ENCODE peak calls at places on chromosomes 11 and 22, in seven cellular contexts. Q, M, I, A, E, J and O are unnamed samples.

GRCh38 chr22:22702159-22702873 is 57.9 kb downstream of the GGTLC2 start:
- DNase-seq in Q (no peak), M (no peak), I (no peak), A (no peak), E (no peak), J (no peak), O (peak; percentile 35)

GRCh38 chr11:66579017-66579606 is 10.7 kb upstream of the CTSF start:
- DNase-seq in Q (peak; percentile 73), M (no peak), I (peak; percentile 52), A (peak; percentile 13), E (peak; percentile 92), J (peak; percentile 77), O (peak; percentile 73)

GRCh38 chr11:85941380-85941973 is 86.3 kb downstream of the CCDC83 start:
- DNase-seq in Q (peak; percentile 58), M (no peak), I (peak; percentile 56), A (no peak), E (peak; percentile 82), J (no peak), O (peak; percentile 39)

GRCh38 chr11:19239039-19239438 is 1.7 kb downstream of the E2F8 start:
- DNase-seq in Q (no peak), M (no peak), I (no peak), A (no peak), E (no peak), J (no peak), O (no peak)

GRCh38 chr11:119148855-119149370 is at the start of gene ABCG4:
- DNase-seq in Q (no peak), M (no peak), I (no peak), A (no peak), E (peak; percentile 60), J (peak; percentile 11), O (no peak)

GRCh38 chr11:134617360-134617759 is 205.3 kb upstream of the B3GAT1 start:
- DNase-seq in Q (no peak), M (no peak), I (no peak), A (no peak), E (no peak), J (no peak), O (no peak)

GRCh38 chr22:27669798-27670599 is 131.6 kb downstream of the MN1 start:
- DNase-seq in Q (peak; percentile 33), M (no peak), I (peak; percentile 92), A (no peak), E (no peak), J (no peak), O (no peak)

GRCh38 chr11:121829159-121829643 is 286.8 kb downstream of the BLID start:
- DNase-seq in Q (peak; percentile 100), M (no peak), I (no peak), A (peak; percentile 5), E (peak; percentile 93), J (no peak), O (no peak)

DNA sequence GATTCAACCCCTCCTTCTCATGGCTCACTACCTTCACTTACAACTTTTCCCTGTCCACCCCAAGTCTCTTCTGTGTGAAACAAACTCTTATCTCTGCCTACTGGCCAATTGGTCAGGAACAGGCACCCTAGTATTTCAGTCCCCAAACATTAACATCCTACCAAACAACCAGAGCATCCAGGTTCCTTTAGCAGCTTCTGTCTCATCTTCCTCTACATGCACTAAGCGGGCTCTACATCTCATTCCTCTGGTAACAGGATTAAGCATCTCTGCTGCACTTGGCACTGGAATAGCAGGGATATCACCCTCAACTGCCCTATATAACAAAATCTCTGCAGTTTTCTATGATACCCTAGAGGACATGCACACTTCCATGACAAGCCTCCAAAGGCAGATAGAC is 116.2 kb downstream of the JRKL start:
- DNase-seq in Q (no peak), M (no peak), I (no peak), A (no peak), E (no peak), J (no peak), O (no peak)
- H3K4me1 ChIP-seq in Q (no peaks in the 10 kb centered on the region), M (no peaks in the 10 kb centered on the region), I (no peaks in the 10 kb centered on the region), A (no peaks in the 10 kb centered on the region), E (no peaks in the 10 kb centered on the region), J (no peaks in the 10 kb centered on the region), O (no peaks in the 10 kb centered on the region)

GRCh38 chr11:1125803-1126202 is 31.9 kb upstream of the MUC5AC start:
- DNase-seq in Q (no peak), M (no peak), I (no peak), A (no peak), E (no peak), J (no peak), O (no peak)

GRCh38 chr11:1122356-1123002 is 35.3 kb upstream of the MUC5AC start:
- DNase-seq in Q (no peak), M (no peak), I (no peak), A (no peak), E (no peak), J (no peak), O (no peak)

GRCh38 chr11:1126491-1126926 is 31.2 kb upstream of the MUC5AC start:
- DNase-seq in Q (no peak), M (no peak), I (no peak), A (no peak), E (no peak), J (no peak), O (no peak)

GRCh38 chr11:1121343-1122331 is 36.1 kb upstream of the MUC5AC start:
- DNase-seq in Q (no peak), M (no peak), I (no peak), A (no peak), E (no peak), J (no peak), O (peak; percentile 16)

GRCh38 chr11:1123970-1124369 is 33.8 kb upstream of the MUC5AC start:
- DNase-seq in Q (no peak), M (no peak), I (no peak), A (no peak), E (no peak), J (no peak), O (no peak)
- H3K4me1 ChIP-seq in Q (no peaks in the 10 kb centered on the region), M (no peaks in the 10 kb centered on the region), I (no peaks in the 10 kb centered on the region), A (no peaks in the 10 kb centered on the region), E (no peaks in the 10 kb centered on the region), J (no peaks in the 10 kb centered on the region), O (no peaks in the 10 kb centered on the region)

GRCh38 chr11:61871158-61871597 is 20.2 kb downstream of the FADS3 start:
- DNase-seq in Q (peak; percentile 71), M (no peak), I (peak; percentile 64), A (no peak), E (peak; percentile 93), J (peak; percentile 39), O (peak; percentile 66)
- H3K4me1 ChIP-seq in Q (peaks cover 5% of the 10 kb centered on the region), M (no peaks in the 10 kb centered on the region), I (peaks cover 26% of the 10 kb centered on the region), A (peaks cover 4% of the 10 kb centered on the region), E (peaks cover 25% of the 10 kb centered on the region), J (no peaks in the 10 kb centered on the region), O (no peaks in the 10 kb centered on the region)

GRCh38 chr11:8722156-8722555 is 39.6 kb downstream of the RPL27A start:
- DNase-seq in Q (peak; percentile 72), M (no peak), I (peak; percentile 62), A (no peak), E (no peak), J (no peak), O (peak; percentile 49)

GRCh38 chr11:8728566-8728965 is 46.0 kb downstream of the RPL27A start:
- DNase-seq in Q (peak; percentile 81), M (no peak), I (no peak), A (no peak), E (peak; percentile 28), J (no peak), O (no peak)

GRCh38 chr11:8729837-8730696 is 47.5 kb downstream of the RPL27A start:
- DNase-seq in Q (no peak), M (no peak), I (no peak), A (no peak), E (no peak), J (no peak), O (no peak)

GRCh38 chr11:8722809-8723208 is 40.2 kb downstream of the RPL27A start:
- DNase-seq in Q (no peak), M (no peak), I (no peak), A (no peak), E (no peak), J (no peak), O (no peak)

DNA sequence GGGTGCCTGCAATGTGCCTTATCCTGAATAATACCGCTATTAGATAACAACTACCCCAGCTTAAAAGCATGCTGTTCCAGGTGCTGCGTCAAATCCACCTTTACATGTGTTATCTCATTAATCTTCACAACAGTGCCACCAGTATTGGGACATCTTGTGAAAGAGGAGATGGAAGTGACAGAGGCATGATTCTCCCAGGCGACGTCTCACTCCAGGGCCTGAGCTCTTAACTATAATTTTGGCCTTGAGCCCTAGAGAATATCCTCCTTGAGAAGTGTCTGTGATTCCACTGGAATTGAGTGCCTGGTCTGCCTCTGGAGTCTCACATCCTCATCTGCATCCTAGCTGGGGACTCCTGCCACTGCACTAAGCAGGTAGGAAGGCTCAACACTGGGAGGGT is 43.8 kb downstream of the RPL27A start:
- DNase-seq in Q (no peak), M (no peak), I (no peak), A (no peak), E (no peak), J (no peak), O (no peak)
- H3K4me1 ChIP-seq in Q (peaks cover 31% of the 10 kb centered on the region), M (no peaks in the 10 kb centered on the region), I (peaks cover 17% of the 10 kb centered on the region), A (peaks cover 9% of the 10 kb centered on the region), E (peaks cover 32% of the 10 kb centered on the region), J (no peaks in the 10 kb centered on the region), O (peaks cover 4% of the 10 kb centered on the region)

DNA sequence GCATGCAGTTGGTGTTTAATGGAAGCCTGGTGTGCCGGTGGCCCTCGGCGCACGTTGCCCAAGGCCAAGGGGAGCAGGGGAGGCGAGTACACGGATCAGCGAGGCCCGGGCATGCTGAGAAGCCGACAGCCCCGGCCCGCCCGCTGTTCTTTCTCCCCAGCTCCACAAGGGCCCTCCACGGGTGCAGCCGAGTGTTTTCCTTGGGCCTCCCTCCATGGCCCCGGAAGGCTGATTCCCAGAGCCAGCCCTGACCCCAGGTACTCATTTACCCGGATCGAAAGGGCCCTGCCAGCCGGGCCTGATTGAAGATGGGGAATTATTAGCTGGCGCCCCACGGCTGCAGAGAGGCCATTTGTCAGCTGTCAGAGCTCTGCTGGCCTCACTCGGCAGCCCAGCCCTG is 53.1 kb downstream of the WNT7B start:
- DNase-seq in Q (no peak), M (no peak), I (no peak), A (no peak), E (no peak), J (no peak), O (no peak)
- H3K4me1 ChIP-seq in Q (no peaks in the 10 kb centered on the region), M (no peaks in the 10 kb centered on the region), I (no peaks in the 10 kb centered on the region), A (peaks cover 26% of the 10 kb centered on the region), E (no peaks in the 10 kb centered on the region), J (no peaks in the 10 kb centered on the region), O (no peaks in the 10 kb centered on the region)

GRCh38 chr11:64862914-64863313 is 15.5 kb downstream of the EHD1 start:
- DNase-seq in Q (peak; percentile 34), M (no peak), I (no peak), A (no peak), E (no peak), J (no peak), O (no peak)
- H3K4me1 ChIP-seq in Q (peaks cover 49% of the 10 kb centered on the region), M (peaks cover 88% of the 10 kb centered on the region), I (peaks cover 38% of the 10 kb centered on the region), A (peaks cover 50% of the 10 kb centered on the region), E (peaks cover 43% of the 10 kb centered on the region), J (peaks cover 96% of the 10 kb centered on the region), O (peaks cover 25% of the 10 kb centered on the region)